ENCODE peak calls at places on chromosomes 6 and 20, in five cellular contexts. K is head of caudate nucleus; E is skeletal muscle cell; P is CD8-positive, alpha-beta memory T cell; J is GM13976. G is an unnamed sample.

GRCh38 chr6:13354331-13355042 is 26.1 kb upstream of the TBC1D7 start:
- DNase-seq in K (no peak), J (no peak), E (no peak), P (no peak), G (peak)

GRCh38 chr6:69179681-69180080 is 544.6 kb downstream of the ADGRB3 start:
- DNase-seq in E (no peak), P (no peak), J (no peak), K (no peak), G (no peak)

GRCh38 chr6:161233986-161234620 is 39.8 kb downstream of the AGPAT4 start:
- DNase-seq in E (peak), P (no peak), J (no peak), K (peak), G (peak)

GRCh38 chr6:47112311-47112710 is 70.2 kb upstream of the ADGRF1 start:
- DNase-seq in K (no peak), E (no peak), J (no peak), P (no peak), G (no peak)

GRCh38 chr20:1330075-1330830 is 1.3 kb upstream of the SDCBP2 start:
- DNase-seq in K (peak), J (no peak), E (no peak), P (no peak), G (peak)

GRCh38 chr6:89887452-89888137 is 6.7 kb upstream of the GJA10 start:
- DNase-seq in K (no peak), J (peak), P (no peak), E (no peak), G (no peak)

GRCh38 chr6:52390361-52390727 is 28.4 kb downstream of the PAQR8 start:
- DNase-seq in K (no peak), E (peak), J (peak), P (peak), G (no peak)

GRCh38 chr20:41407617-41408016 is 41.0 kb upstream of the EMILIN3 start:
- DNase-seq in J (no peak), E (no peak), K (no peak), P (no peak), G (no peak)

GRCh38 chr20:5222919-5223634 is 93.7 kb downstream of the PROKR2 start:
- DNase-seq in E (peak), P (peak), K (peak), J (peak), G (peak)

GRCh38 chr6:20416567-20417345 is 15.1 kb downstream of the E2F3 start:
- DNase-seq in P (no peak), E (no peak), K (no peak), J (no peak), G (no peak)

GRCh38 chr20:23869520-23869919 is 10.0 kb downstream of the CST5 start:
- DNase-seq in P (no peak), J (no peak), E (no peak), K (no peak), G (no peak)

GRCh38 chr6:140271759-140272377 is 897.4 kb upstream of the CITED2 start:
- DNase-seq in E (no peak), J (peak), K (no peak), P (no peak), G (no peak)